ENCODE peak calls at places on chromosomes 16 and 17, in nine cellular contexts. Q is AG10803, U is endodermal cell, B is MM.1S, G is psoas muscle, V is body of pancreas, N is IMR-90, M is AG04450, E is brain microvascular endothelial cell. Z is an unnamed sample.

GRCh38 chr17:36705651-36706436 is 104.5 kb downstream of the MRM1 start:
- DNase-seq in Q (peak), U (peak), B (peak), G (peak), V (peak), N (peak), M (no peak), E (peak), Z (peak)

GRCh38 chr17:76920364-76921139 is 52.3 kb downstream of the MGAT5B start:
- DNase-seq in Q (no peak), U (peak), B (no peak), G (no peak), V (no peak), N (no peak), M (no peak), E (no peak), Z (no peak)

GRCh38 chr16:19379838-19380237 is 37.8 kb upstream of the TMC5 start:
- DNase-seq in Q (no peak), U (no peak), B (no peak), G (no peak), V (no peak), N (no peak), M (no peak), E (no peak), Z (no peak)

GRCh38 chr17:3885271-3885670 is 7.6 kb downstream of the CAMKK1 start:
- DNase-seq in Q (no peak), U (no peak), B (no peak), G (no peak), V (no peak), N (no peak), M (no peak), E (no peak), Z (no peak)

GRCh38 chr16:56911771-56912541 is 20.0 kb upstream of the HERPUD1 start:
- DNase-seq in Q (peak), U (no peak), B (peak), G (peak), V (no peak), N (peak), M (no peak), E (peak), Z (peak)

GRCh38 chr17:5184284-5184683 is 7.4 kb downstream of the ZNF594 start:
- DNase-seq in Q (no peak), U (peak), B (no peak), G (no peak), V (no peak), N (no peak), M (no peak), E (no peak), Z (no peak)

GRCh38 chr17:77353684-77354419 is 213.1 kb downstream of the SEC14L1 start:
- DNase-seq in Q (no peak), U (peak), B (no peak), G (no peak), V (no peak), N (peak), M (no peak), E (no peak), Z (no peak)

GRCh38 chr17:37737081-37737480 is 7.8 kb downstream of the HNF1B start:
- DNase-seq in Q (no peak), U (no peak), B (no peak), G (no peak), V (no peak), N (no peak), M (no peak), E (no peak), Z (no peak)

GRCh38 chr17:60158751-60159478 is 9.1 kb downstream of the CA4 start:
- DNase-seq in Q (no peak), U (peak), B (no peak), G (no peak), V (no peak), N (peak), M (no peak), E (no peak), Z (peak)

GRCh38 chr16:66129196-66129595 is 237.3 kb upstream of the CDH5 start:
- DNase-seq in Q (no peak), U (no peak), B (no peak), G (no peak), V (no peak), N (no peak), M (no peak), E (no peak), Z (no peak)

GRCh38 chr16:19282101-19282500 is 3.4 kb upstream of the CLEC19A start:
- DNase-seq in Q (no peak), U (no peak), B (no peak), G (no peak), V (no peak), N (no peak), M (no peak), E (no peak), Z (no peak)

GRCh38 chr16:1762879-1763520 is 8.3 kb downstream of the NME3 start:
- DNase-seq in Q (no peak), U (peak), B (no peak), G (no peak), V (no peak), N (no peak), M (no peak), E (no peak), Z (no peak)

GRCh38 chr17:8019161-8019560 is 16.7 kb downstream of the GUCY2D start:
- DNase-seq in Q (no peak), U (peak), B (no peak), G (no peak), V (no peak), N (no peak), M (no peak), E (no peak), Z (no peak)

GRCh38 chr17:31582151-31582907 is 190.9 kb downstream of the RAB11FIP4 start:
- DNase-seq in Q (peak), U (no peak), B (peak), G (peak), V (no peak), N (peak), M (no peak), E (peak), Z (peak)

GRCh38 chr17:82058855-82059249 is 6.8 kb downstream of the DUS1L start:
- DNase-seq in Q (no peak), U (no peak), B (no peak), G (peak), V (no peak), N (no peak), M (no peak), E (no peak), Z (no peak)

GRCh38 chr17:43556292-43556691 is 10.2 kb upstream of the ETV4 start:
- DNase-seq in Q (peak), U (peak), B (no peak), G (peak), V (no peak), N (peak), M (no peak), E (no peak), Z (no peak)

GRCh38 chr16:35692824-35693223 is 2233.4 kb downstream of the TP53TG3F start:
- DNase-seq in Q (no peak), U (no peak), B (no peak), G (no peak), V (no peak), N (no peak), M (no peak), E (no peak), Z (no peak)

GRCh38 chr16:85412911-85413520 is 200.1 kb upstream of the GSE1 start:
- DNase-seq in Q (no peak), U (no peak), B (no peak), G (no peak), V (no peak), N (no peak), M (no peak), E (no peak), Z (no peak)

GRCh38 chr16:3668626-3669025 is 14.1 kb downstream of the DNASE1 start:
- DNase-seq in Q (no peak), U (no peak), B (no peak), G (no peak), V (no peak), N (no peak), M (no peak), E (no peak), Z (no peak)

GRCh38 chr17:6753006-6753445 is 2.8 kb upstream of the XAF1 start:
- DNase-seq in Q (peak), U (peak), B (no peak), G (peak), V (peak), N (peak), M (peak), E (peak), Z (peak)

GRCh38 chr17:66006654-66007053 is 185.3 kb downstream of the CEP112 start:
- DNase-seq in Q (no peak), U (no peak), B (peak), G (no peak), V (no peak), N (no peak), M (no peak), E (no peak), Z (no peak)

GRCh38 chr17:65158081-65158480 is 20.9 kb downstream of the RGS9 start:
- DNase-seq in Q (no peak), U (no peak), B (no peak), G (no peak), V (no peak), N (no peak), M (no peak), E (no peak), Z (no peak)

GRCh38 chr16:26027060-26027459 is 335.3 kb downstream of the HS3ST4 start:
- DNase-seq in Q (no peak), U (no peak), B (no peak), G (no peak), V (no peak), N (no peak), M (no peak), E (no peak), Z (no peak)

GRCh38 chr17:9238340-9239259 is 217.3 kb downstream of the NTN1 start:
- DNase-seq in Q (no peak), U (no peak), B (no peak), G (no peak), V (no peak), N (no peak), M (no peak), E (no peak), Z (no peak)

GRCh38 chr17:76382803-76383644 is 1.4 kb upstream of the SPHK1 start:
- DNase-seq in Q (peak), U (peak), B (peak), G (peak), V (peak), N (peak), M (no peak), E (peak), Z (peak)

GRCh38 chr17:20072692-20072992 is 63.5 kb downstream of the SPECC1 start:
- DNase-seq in Q (no peak), U (no peak), B (no peak), G (no peak), V (no peak), N (no peak), M (no peak), E (no peak), Z (no peak)

GRCh38 chr17:83135692-83136091 is 56.3 kb downstream of the METRNL start:
- DNase-seq in Q (no peak), U (no peak), B (no peak), G (no peak), V (no peak), N (no peak), M (no peak), E (no peak), Z (no peak)

GRCh38 chr17:40284085-40284713 is 3.5 kb upstream of the CDC6 start:
- DNase-seq in Q (peak), U (no peak), B (no peak), G (no peak), V (no peak), N (peak), M (no peak), E (peak), Z (peak)
- TF ChIP-seq CTCF in Q (peak), U (peak), B (no peak), G (peak), V (no peak), N (peak), M (peak), E (peak), Z (peak)

GRCh38 chr17:49603720-49604119 is 28.0 kb downstream of the NXPH3 start:
- DNase-seq in Q (peak), U (no peak), B (no peak), G (no peak), V (no peak), N (no peak), M (no peak), E (no peak), Z (peak)
- H3K4me3 ChIP-seq in Q (no peak), U (no peak), B (no peak), G (no peak), V (no peak), N (no peak), M (no peak), E (no peak), Z (no peak)

DNA sequence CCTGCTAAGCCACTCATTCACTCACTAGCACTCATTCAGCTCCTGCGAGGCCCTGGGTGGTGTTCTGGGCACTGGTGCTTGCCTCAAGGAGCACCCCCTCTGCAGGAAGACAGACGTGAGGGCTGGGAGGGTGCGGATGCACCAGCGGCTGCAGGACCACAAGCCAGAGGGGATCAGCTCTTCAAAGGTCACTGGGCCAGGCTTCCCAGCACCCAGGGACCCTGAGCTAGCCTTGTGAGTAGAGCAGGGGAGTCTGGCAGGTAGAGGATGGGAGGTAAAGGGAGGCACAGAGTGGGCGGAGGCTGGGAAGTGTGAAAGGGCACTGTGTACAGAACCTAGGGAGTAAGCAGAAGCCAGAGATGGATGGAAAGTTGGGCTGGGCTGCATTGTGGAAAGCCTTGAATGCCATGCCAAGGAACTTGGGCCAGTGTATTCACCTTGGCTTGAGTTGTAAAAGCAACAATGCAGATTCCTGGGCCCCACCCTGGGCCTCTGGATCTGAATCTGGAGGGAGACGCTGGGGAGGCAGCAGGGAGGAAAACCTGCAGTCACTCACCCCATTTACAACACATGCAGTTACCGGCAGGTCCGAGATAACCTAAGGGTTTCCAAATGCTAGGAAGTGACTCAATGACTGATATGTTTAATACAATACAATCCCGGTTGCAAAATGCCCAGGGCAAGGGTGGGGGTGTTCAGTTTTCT is 1.7 kb downstream of the IL4R start:
- DNase-seq in Q (peak), U (peak), B (no peak), G (peak), V (no peak), N (peak), M (no peak), E (peak), Z (peak)
- TF ChIP-seq CTCF in Q (no peak), U (peak), B (no peak), G (no peak), V (no peak), N (no peak), M (no peak), E (peak), Z (peak)

GRCh38 chr16:72859581-72859980 is 188.3 kb downstream of the ZFHX3 start:
- DNase-seq in Q (no peak), U (no peak), B (no peak), G (no peak), V (no peak), N (no peak), M (no peak), E (no peak), Z (no peak)
- H3K4me3 ChIP-seq in Q (no peak), U (no peak), B (no peak), G (no peak), V (no peak), N (no peak), M (no peak), E (no peak), Z (no peak)

DNA sequence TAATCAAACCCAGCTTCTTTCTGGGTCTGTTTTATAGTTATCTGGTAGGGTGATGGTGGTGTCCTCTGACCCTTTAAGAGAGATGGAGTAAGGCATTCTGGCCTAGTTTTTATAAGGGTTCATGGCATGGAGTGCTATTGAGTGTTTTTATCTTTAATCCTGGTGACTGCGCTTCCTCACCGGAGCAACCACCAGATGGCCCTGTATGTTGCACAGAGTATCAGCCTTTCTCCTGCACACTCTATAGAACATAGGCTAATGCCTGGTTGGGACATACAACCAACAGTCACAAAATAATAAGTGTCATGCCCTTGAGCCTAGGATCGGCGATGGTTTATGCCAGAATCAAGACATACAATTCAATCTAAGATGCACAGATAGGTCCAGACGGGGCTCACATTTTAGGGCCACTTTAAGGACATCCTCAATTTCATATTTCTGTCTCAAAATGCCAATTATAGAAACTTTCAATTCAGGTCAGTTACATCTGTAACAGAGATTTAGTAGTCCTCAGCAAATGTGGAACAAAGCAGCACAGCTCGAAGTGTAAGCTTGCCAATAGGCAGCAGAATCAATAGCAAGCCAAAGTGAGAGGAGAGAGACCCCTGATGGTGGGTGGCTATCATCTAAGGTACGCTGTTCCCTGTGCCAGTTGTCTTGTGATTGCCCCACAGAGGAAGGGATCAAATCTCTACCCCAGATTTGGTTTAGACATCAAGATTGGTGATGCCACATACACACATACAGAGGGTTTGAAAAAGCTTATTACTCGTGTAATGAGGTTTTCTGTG is 37.2 kb upstream of the HOXB9 start:
- DNase-seq in Q (no peak), U (peak), B (no peak), G (no peak), V (no peak), N (no peak), M (no peak), E (no peak), Z (no peak)
- TF ChIP-seq CTCF in Q (no peak), U (peak), B (no peak), G (no peak), V (no peak), N (no peak), M (no peak), E (peak), Z (no peak)

DNA sequence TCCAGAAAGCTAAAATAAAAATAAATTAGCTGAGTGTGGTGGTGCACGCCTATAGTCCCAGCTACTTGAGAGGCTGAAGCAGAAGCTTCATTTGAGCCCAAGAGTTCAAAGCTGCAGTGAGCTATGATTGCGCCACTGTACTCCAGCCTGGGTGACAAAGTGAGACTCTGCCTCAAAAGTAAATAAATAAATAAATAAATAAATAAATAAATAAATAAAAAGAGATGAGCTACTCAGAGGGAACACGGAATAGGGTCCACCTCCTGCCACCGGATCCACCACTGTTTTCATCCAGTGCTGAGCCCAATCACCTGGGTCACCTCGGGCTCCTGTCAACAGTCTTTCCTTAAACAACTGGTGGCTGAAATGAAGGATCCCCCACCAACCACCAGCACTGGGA is 6.7 kb upstream of the DPEP3 start:
- DNase-seq in Q (no peak), U (no peak), B (no peak), G (no peak), V (no peak), N (no peak), M (no peak), E (no peak), Z (no peak)
- H3K4me3 ChIP-seq in Q (no peak), U (no peak), B (no peak), G (peak), V (no peak), N (no peak), M (no peak), E (no peak), Z (no peak)

DNA sequence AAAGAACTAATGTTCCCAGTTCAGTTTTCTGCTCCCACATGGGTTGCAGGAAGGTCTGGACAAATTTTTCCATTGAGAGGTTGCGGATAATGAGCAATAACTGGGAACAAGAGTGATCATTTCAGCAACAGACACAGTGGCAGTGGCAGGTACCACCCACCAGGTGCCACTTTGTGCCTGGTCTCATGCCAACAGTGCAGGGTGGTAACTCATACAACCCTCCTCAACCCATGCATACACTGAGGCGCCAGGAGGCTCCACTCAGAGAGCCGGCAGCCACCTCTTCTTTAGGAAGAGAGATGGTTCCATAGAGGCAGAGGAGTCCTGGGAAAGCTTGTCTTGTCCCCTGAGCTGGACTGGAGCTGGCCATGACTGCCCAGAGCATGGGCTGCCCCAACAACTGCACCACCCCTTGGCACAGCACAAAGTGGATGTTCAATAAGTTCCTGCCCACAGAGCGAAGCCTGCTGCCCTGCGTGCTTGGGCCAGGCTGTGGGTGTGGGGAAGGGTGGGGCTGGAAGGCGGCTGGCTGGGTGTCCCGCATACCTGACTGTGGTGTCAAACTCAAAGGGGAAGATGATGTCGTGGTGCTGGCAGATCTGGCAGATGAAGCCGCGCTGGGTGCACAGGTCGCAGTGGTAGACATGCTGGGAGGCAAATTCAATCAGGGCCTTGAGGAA is 6.4 kb upstream of the ARHGAP27 start:
- DNase-seq in Q (no peak), U (peak), B (no peak), G (no peak), V (no peak), N (no peak), M (no peak), E (no peak), Z (no peak)
- TF ChIP-seq CTCF in Q (no peak), U (no peak), B (no peak), G (no peak), V (no peak), N (no peak), M (no peak), E (no peak), Z (no peak)

GRCh38 chr16:88493879-88494278 is 40.8 kb downstream of the ZFPM1 start:
- DNase-seq in Q (no peak), U (no peak), B (no peak), G (no peak), V (no peak), N (no peak), M (no peak), E (no peak), Z (no peak)
- H3K4me3 ChIP-seq in Q (no peak), U (no peak), B (no peak), G (no peak), V (no peak), N (no peak), M (no peak), E (no peak), Z (no peak)

Z was measured in fibroblast of pulmonary artery.